ENCODE peak calls at places on chromosome 13, in eight cellular contexts. One of them, this sample, is unnamed.

GRCh38 chr13:46797468-46798237 is 692 bp upstream of the ESD start:
- DNase-seq in stimulated activated naive CD4-positive, alpha-beta T cell: no peak
- DNase-seq in Kasumi-1: no peak
- DNase-seq in left colon: peak
- DNase-seq in T-helper 9 cell: no peak
- DNase-seq in Daoy: no peak
- DNase-seq in central memory CD4-positive, alpha-beta T cell: no peak
- DNase-seq in HT1080: no peak
- DNase-seq in this sample: no peak

GRCh38 chr13:51331354-51331861 is 8.1 kb upstream of the SERPINE3 start:
- DNase-seq in stimulated activated naive CD4-positive, alpha-beta T cell: no peak
- DNase-seq in Kasumi-1: no peak
- DNase-seq in left colon: no peak
- DNase-seq in T-helper 9 cell: no peak
- DNase-seq in Daoy: no peak
- DNase-seq in central memory CD4-positive, alpha-beta T cell: no peak
- DNase-seq in HT1080: peak
- DNase-seq in this sample: no peak

GRCh38 chr13:30577381-30577780 is 40.3 kb upstream of the USPL1 start:
- DNase-seq in stimulated activated naive CD4-positive, alpha-beta T cell: no peak
- DNase-seq in Kasumi-1: no peak
- DNase-seq in left colon: peak
- DNase-seq in T-helper 9 cell: peak
- DNase-seq in Daoy: peak
- DNase-seq in central memory CD4-positive, alpha-beta T cell: peak
- DNase-seq in HT1080: peak
- DNase-seq in this sample: peak

GRCh38 chr13:25069236-25069635 is 26.7 kb upstream of the PABPC3 start:
- DNase-seq in stimulated activated naive CD4-positive, alpha-beta T cell: no peak
- DNase-seq in Kasumi-1: no peak
- DNase-seq in left colon: no peak
- DNase-seq in T-helper 9 cell: no peak
- DNase-seq in Daoy: no peak
- DNase-seq in central memory CD4-positive, alpha-beta T cell: no peak
- DNase-seq in HT1080: no peak
- DNase-seq in this sample: no peak

GRCh38 chr13:98976941-98977340 is 923 bp downstream of the DOCK9 start:
- DNase-seq in stimulated activated naive CD4-positive, alpha-beta T cell: no peak
- DNase-seq in Kasumi-1: no peak
- DNase-seq in left colon: no peak
- DNase-seq in T-helper 9 cell: no peak
- DNase-seq in Daoy: no peak
- DNase-seq in central memory CD4-positive, alpha-beta T cell: no peak
- DNase-seq in HT1080: no peak
- DNase-seq in this sample: no peak

GRCh38 chr13:30049692-30050091 is 199.3 kb upstream of the UBL3 start:
- DNase-seq in stimulated activated naive CD4-positive, alpha-beta T cell: no peak
- DNase-seq in Kasumi-1: no peak
- DNase-seq in left colon: no peak
- DNase-seq in T-helper 9 cell: no peak
- DNase-seq in Daoy: peak
- DNase-seq in central memory CD4-positive, alpha-beta T cell: no peak
- DNase-seq in HT1080: peak
- DNase-seq in this sample: no peak

GRCh38 chr13:65336106-65336603 is 1894.0 kb downstream of the PCDH9 start:
- DNase-seq in stimulated activated naive CD4-positive, alpha-beta T cell: no peak
- DNase-seq in Kasumi-1: no peak
- DNase-seq in left colon: no peak
- DNase-seq in T-helper 9 cell: no peak
- DNase-seq in Daoy: no peak
- DNase-seq in central memory CD4-positive, alpha-beta T cell: no peak
- DNase-seq in HT1080: no peak
- DNase-seq in this sample: no peak

GRCh38 chr13:48908381-48909087 is 67.2 kb upstream of the FNDC3A start:
- DNase-seq in stimulated activated naive CD4-positive, alpha-beta T cell: no peak
- DNase-seq in Kasumi-1: no peak
- DNase-seq in left colon: no peak
- DNase-seq in T-helper 9 cell: no peak
- DNase-seq in Daoy: no peak
- DNase-seq in central memory CD4-positive, alpha-beta T cell: no peak
- DNase-seq in HT1080: peak
- DNase-seq in this sample: no peak

GRCh38 chr13:111099292-111099691 is 15.8 kb upstream of the ARHGEF7 start:
- DNase-seq in stimulated activated naive CD4-positive, alpha-beta T cell: no peak
- DNase-seq in Kasumi-1: no peak
- DNase-seq in left colon: no peak
- DNase-seq in T-helper 9 cell: no peak
- DNase-seq in Daoy: no peak
- DNase-seq in central memory CD4-positive, alpha-beta T cell: no peak
- DNase-seq in HT1080: peak
- DNase-seq in this sample: no peak

GRCh38 chr13:96178759-96179158 is 88.9 kb downstream of the HS6ST3 start:
- DNase-seq in stimulated activated naive CD4-positive, alpha-beta T cell: no peak
- DNase-seq in Kasumi-1: no peak
- DNase-seq in left colon: no peak
- DNase-seq in T-helper 9 cell: no peak
- DNase-seq in Daoy: no peak
- DNase-seq in central memory CD4-positive, alpha-beta T cell: no peak
- DNase-seq in HT1080: no peak
- DNase-seq in this sample: no peak

GRCh38 chr13:35501721-35502235 is 25.3 kb upstream of the MAB21L1 start:
- DNase-seq in stimulated activated naive CD4-positive, alpha-beta T cell: no peak
- DNase-seq in Kasumi-1: no peak
- DNase-seq in left colon: no peak
- DNase-seq in T-helper 9 cell: no peak
- DNase-seq in Daoy: no peak
- DNase-seq in central memory CD4-positive, alpha-beta T cell: no peak
- DNase-seq in HT1080: no peak
- DNase-seq in this sample: no peak

GRCh38 chr13:106851251-106851650 is 283.3 kb upstream of the ARGLU1 start:
- DNase-seq in stimulated activated naive CD4-positive, alpha-beta T cell: no peak
- DNase-seq in Kasumi-1: no peak
- DNase-seq in left colon: no peak
- DNase-seq in T-helper 9 cell: no peak
- DNase-seq in Daoy: peak
- DNase-seq in central memory CD4-positive, alpha-beta T cell: no peak
- DNase-seq in HT1080: peak
- DNase-seq in this sample: no peak

GRCh38 chr13:21691500-21691899 is 20.6 kb downstream of the FGF9 start:
- DNase-seq in stimulated activated naive CD4-positive, alpha-beta T cell: no peak
- DNase-seq in Kasumi-1: no peak
- DNase-seq in left colon: no peak
- DNase-seq in T-helper 9 cell: no peak
- DNase-seq in Daoy: no peak
- DNase-seq in central memory CD4-positive, alpha-beta T cell: no peak
- DNase-seq in HT1080: no peak
- DNase-seq in this sample: no peak